ENCODE peak calls at places on chromosome 15, in nine cellular contexts. B is neuronal stem cell, Z is aorta, G is neural progenitor cell, T is cardiac muscle cell, E is DND-41, Q is psoas muscle, O is body of pancreas, I is pancreas. W is an unnamed sample.

GRCh38 chr15:78168591-78168990 is 19.4 kb downstream of the IDH3A start:
- DNase-seq in O (no peak), T (no peak), Q (no peak), B (no peak), Z (no peak), E (no peak), G (no peak), I (no peak), W (no peak)

GRCh38 chr15:37099321-37100108 is 834 bp downstream of the MEIS2 start:
- DNase-seq in Q (peak; percentile 48), G (peak; percentile 40), O (no peak), B (peak; percentile 50), I (no peak), Z (no peak), E (no peak), T (no peak), W (peak; percentile 52)

GRCh38 chr15:65916664-65917406 is 47.5 kb downstream of the RAB11A start:
- DNase-seq in T (peak; percentile 79), B (peak; percentile 74), E (no peak), I (peak; percentile 80), Q (peak; percentile 64), G (peak; percentile 94), O (peak; percentile 69), Z (peak; percentile 62), W (peak; percentile 93)

GRCh38 chr15:89114974-89115373 is 26.7 kb downstream of the ABHD2 start:
- DNase-seq in Z (peak; percentile 66), T (peak; percentile 76), Q (no peak), G (peak; percentile 42), I (no peak), B (no peak), E (no peak), O (peak; percentile 76), W (no peak)

GRCh38 chr15:69056365-69056764 is 41.9 kb downstream of the NOX5 start:
- DNase-seq in T (no peak), I (no peak), G (no peak), E (no peak), Z (no peak), O (no peak), B (no peak), Q (no peak), W (no peak)

GRCh38 chr15:68578175-68578959 is 426 bp upstream of the CORO2B start:
- DNase-seq in T (peak; percentile 69), Z (peak; percentile 85), E (no peak), I (peak; percentile 82), Q (peak; percentile 89), B (no peak), G (peak; percentile 79), O (peak; percentile 51), W (peak; percentile 90)

GRCh38 chr15:28935316-28935715 is 49.5 kb downstream of the APBA2 start:
- DNase-seq in I (peak; percentile 24), O (no peak), B (no peak), Z (peak; percentile 33), E (no peak), Q (no peak), G (no peak), T (no peak), W (peak; percentile 88)

GRCh38 chr15:89208256-89208655 is 13.1 kb downstream of the RLBP1 start:
- DNase-seq in I (no peak), O (no peak), G (no peak), Q (no peak), E (no peak), B (no peak), Z (no peak), T (no peak), W (no peak)

GRCh38 chr15:62344806-62345539 is 179.9 kb upstream of the C2CD4B start:
- DNase-seq in G (peak; percentile 92), T (peak; percentile 52), B (peak; percentile 68), Q (no peak), E (peak; percentile 39), Z (peak; percentile 60), I (peak; percentile 82), O (peak; percentile 80), W (peak; percentile 86)

GRCh38 chr15:99343208-99343607 is 91.9 kb downstream of the LRRC28 start:
- DNase-seq in Q (no peak), Z (no peak), G (no peak), O (no peak), E (no peak), B (no peak), T (no peak), I (no peak), W (no peak)

GRCh38 chr15:90184119-90184785 is 16.9 kb upstream of the SEMA4B start:
- DNase-seq in G (no peak), E (no peak), O (peak; percentile 92), Z (peak; percentile 88), B (no peak), T (peak; percentile 92), I (peak; percentile 94), Q (peak; percentile 91), W (peak; percentile 46)

GRCh38 chr15:67148196-67148701 is 82.8 kb downstream of the SMAD3 start:
- DNase-seq in I (no peak), G (no peak), Q (no peak), O (no peak), E (no peak), T (peak; percentile 65), B (no peak), Z (no peak), W (no peak)

GRCh38 chr15:51492528-51492927 is 130.0 kb downstream of the DMXL2 start:
- DNase-seq in E (no peak), T (no peak), Q (no peak), Z (no peak), B (no peak), G (no peak), O (peak; percentile 21), I (no peak), W (no peak)

GRCh38 chr15:39565851-39566250 is 15.0 kb upstream of the THBS1 start:
- DNase-seq in T (no peak), O (no peak), E (no peak), Q (no peak), Z (no peak), B (no peak), G (no peak), I (no peak), W (no peak)

GRCh38 chr15:32774022-32774421 is 56.2 kb downstream of the GREM1 start:
- DNase-seq in B (no peak), G (no peak), E (no peak), O (no peak), Z (no peak), I (no peak), Q (no peak), T (peak; percentile 53), W (no peak)

GRCh38 chr15:74316116-74316515 is 51.3 kb downstream of the CYP11A1 start:
- DNase-seq in T (no peak), E (no peak), I (no peak), Z (peak; percentile 56), O (no peak), Q (peak; percentile 65), G (no peak), B (no peak), W (no peak)

DNA sequence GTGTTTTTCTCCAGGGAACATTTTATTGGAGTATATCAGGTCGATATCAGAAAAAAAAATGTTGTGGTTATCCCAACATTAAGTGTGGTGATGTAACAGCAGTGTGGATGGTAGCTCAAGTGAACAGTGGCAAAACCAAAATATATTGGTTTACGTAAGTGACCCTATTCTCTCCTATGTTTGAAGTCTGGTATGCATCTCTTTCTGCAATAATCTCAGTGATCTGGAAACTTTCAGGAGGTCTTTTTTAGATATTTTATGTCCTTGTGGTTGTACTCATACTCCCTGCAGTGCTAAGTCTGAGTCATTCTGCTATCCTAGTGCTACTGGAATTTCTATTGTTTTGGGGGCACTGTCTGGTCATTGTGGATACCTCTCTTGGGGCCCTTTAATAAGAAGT is 137.9 kb downstream of the SNRPN start:
- DNase-seq in O (no peak), Z (no peak), E (no peak), B (no peak), T (no peak), I (no peak), G (no peak), Q (no peak), W (no peak)
- H3K36me3 ChIP-seq in O (peaks cover 38% of the 10 kb centered on the region), Z (peaks cover 8% of the 10 kb centered on the region), E (peaks cover 92% of the 10 kb centered on the region), B (peaks cover 99% of the 10 kb centered on the region), T (peaks cover 36% of the 10 kb centered on the region), I (peaks cover 88% of the 10 kb centered on the region), G (peaks cover 3% of the 10 kb centered on the region), Q (peaks cover 4% of the 10 kb centered on the region), W (peaks cover 55% of the 10 kb centered on the region)

GRCh38 chr15:101642361-101642760 is 9.8 kb downstream of the TM2D3 start:
- DNase-seq in Q (no peak), T (peak; percentile 47), I (no peak), E (no peak), Z (no peak), B (no peak), G (no peak), O (no peak), W (no peak)

GRCh38 chr15:101646652-101647051 is 5.5 kb downstream of the TM2D3 start:
- DNase-seq in I (no peak), O (no peak), T (no peak), Q (peak; percentile 73), B (no peak), G (no peak), Z (no peak), E (no peak), W (no peak)

GRCh38 chr15:101641134-101641764 is 10.9 kb downstream of the TM2D3 start:
- DNase-seq in B (peak; percentile 77), Q (peak; percentile 76), G (peak; percentile 65), Z (peak; percentile 70), I (no peak), T (peak; percentile 84), E (peak; percentile 68), O (peak; percentile 63), W (peak; percentile 67)

GRCh38 chr15:101637549-101638318 is 14.4 kb downstream of the TM2D3 start:
- DNase-seq in Q (no peak), E (no peak), B (no peak), T (no peak), O (no peak), Z (no peak), G (no peak), I (no peak), W (no peak)

GRCh38 chr15:101641894-101642293 is 10.3 kb downstream of the TM2D3 start:
- DNase-seq in E (peak; percentile 14), Z (no peak), T (peak; percentile 86), Q (no peak), B (no peak), G (no peak), I (no peak), O (no peak), W (no peak)
- H3K36me3 ChIP-seq in E (peaks cover 67% of the 10 kb centered on the region), Z (peaks cover 17% of the 10 kb centered on the region), T (peaks cover 42% of the 10 kb centered on the region), Q (peaks cover 9% of the 10 kb centered on the region), B (peaks cover 76% of the 10 kb centered on the region), G (peaks cover 3% of the 10 kb centered on the region), I (peaks cover 41% of the 10 kb centered on the region), O (peaks cover 24% of the 10 kb centered on the region), W (peaks cover 11% of the 10 kb centered on the region)

GRCh38 chr15:42729409-42729808 is 7.5 kb downstream of the CDAN1 start:
- DNase-seq in G (no peak), Q (no peak), Z (no peak), I (no peak), O (no peak), E (no peak), T (no peak), B (no peak), W (no peak)
- H3K36me3 ChIP-seq in G (no peaks in the 10 kb centered on the region), Q (peaks cover 3% of the 10 kb centered on the region), Z (peaks cover 4% of the 10 kb centered on the region), I (peaks cover 69% of the 10 kb centered on the region), O (peaks cover 46% of the 10 kb centered on the region), E (peaks cover 100% of the 10 kb centered on the region), T (peaks cover 60% of the 10 kb centered on the region), B (peaks cover 98% of the 10 kb centered on the region), W (peaks cover 43% of the 10 kb centered on the region)

DNA sequence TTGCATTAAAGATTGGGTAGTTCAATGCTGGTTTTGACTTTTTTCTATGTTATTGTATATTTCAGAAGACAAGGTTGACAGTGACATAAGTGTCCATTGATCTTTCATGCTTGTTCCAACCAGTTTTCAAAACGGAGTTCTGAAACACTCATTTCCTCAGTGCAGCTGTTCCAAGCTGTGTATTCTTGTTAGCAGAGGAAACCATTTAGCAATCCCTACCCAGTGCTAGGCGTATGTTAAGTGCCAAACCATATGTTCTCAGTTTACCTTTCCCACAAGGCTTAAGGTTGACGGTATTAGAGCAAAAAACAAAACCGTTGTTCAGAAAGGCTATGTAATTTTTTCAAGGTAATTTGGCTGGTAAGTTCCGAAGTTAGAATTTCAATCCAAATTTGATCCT is 9.1 kb downstream of the ATOSA start:
- DNase-seq in Q (no peak), G (no peak), Z (no peak), I (no peak), T (no peak), E (no peak), B (no peak), O (no peak), W (no peak)
- H3K36me3 ChIP-seq in Q (peaks cover 3% of the 10 kb centered on the region), G (no peaks in the 10 kb centered on the region), Z (peaks cover 2% of the 10 kb centered on the region), I (peaks cover 61% of the 10 kb centered on the region), T (peaks cover 40% of the 10 kb centered on the region), E (peaks cover 20% of the 10 kb centered on the region), B (peaks cover 48% of the 10 kb centered on the region), O (peaks cover 8% of the 10 kb centered on the region), W (no peaks in the 10 kb centered on the region)

W was measured in H7.